ENCODE peak calls at places on chromosomes 13 and 19, in six cellular contexts. One of them, this sample, is unnamed.

GRCh38 chr13:51844862-51845573 is at the start of gene TMEM272:
- DNase-seq in IMR-90: peak; percentile 11
- DNase-seq in psoas muscle: peak; percentile 40
- DNase-seq in right lobe of liver: peak; percentile 66
- DNase-seq in effector memory CD4-positive, alpha-beta T cell: peak; percentile 43
- DNase-seq in thoracic aorta: no peak
- DNase-seq in this sample: no peak

GRCh38 chr19:47762615-47763308 is 15.7 kb upstream of the SELENOW start:
- DNase-seq in IMR-90: no peak
- DNase-seq in psoas muscle: no peak
- DNase-seq in right lobe of liver: peak; percentile 38
- DNase-seq in effector memory CD4-positive, alpha-beta T cell: no peak
- DNase-seq in thoracic aorta: no peak
- DNase-seq in this sample: no peak

GRCh38 chr13:112606125-112607001 is 18.4 kb upstream of the TUBGCP3 start:
- DNase-seq in IMR-90: peak; percentile 78
- DNase-seq in psoas muscle: peak; percentile 95
- DNase-seq in right lobe of liver: peak; percentile 96
- DNase-seq in effector memory CD4-positive, alpha-beta T cell: peak; percentile 73
- DNase-seq in thoracic aorta: peak; percentile 68
- DNase-seq in this sample: peak; percentile 72

GRCh38 chr19:28705008-28705407 is 507.9 kb downstream of the UQCRFS1 start:
- DNase-seq in IMR-90: peak; percentile 62
- DNase-seq in psoas muscle: no peak
- DNase-seq in right lobe of liver: no peak
- DNase-seq in effector memory CD4-positive, alpha-beta T cell: no peak
- DNase-seq in thoracic aorta: no peak
- DNase-seq in this sample: no peak

GRCh38 chr19:38852231-38853044 is 2.7 kb upstream of the HNRNPL start:
- DNase-seq in IMR-90: peak; percentile 79
- DNase-seq in psoas muscle: peak; percentile 56
- DNase-seq in right lobe of liver: peak; percentile 77
- DNase-seq in effector memory CD4-positive, alpha-beta T cell: peak; percentile 45
- DNase-seq in thoracic aorta: peak; percentile 33
- DNase-seq in this sample: no peak

GRCh38 chr13:35714096-35714495 is 237.6 kb upstream of the MAB21L1 start:
- DNase-seq in IMR-90: no peak
- DNase-seq in psoas muscle: no peak
- DNase-seq in right lobe of liver: no peak
- DNase-seq in effector memory CD4-positive, alpha-beta T cell: no peak
- DNase-seq in thoracic aorta: no peak
- DNase-seq in this sample: no peak

GRCh38 chr13:109818136-109818535 is 31.8 kb upstream of the IRS2 start:
- DNase-seq in IMR-90: no peak
- DNase-seq in psoas muscle: no peak
- DNase-seq in right lobe of liver: no peak
- DNase-seq in effector memory CD4-positive, alpha-beta T cell: no peak
- DNase-seq in thoracic aorta: no peak
- DNase-seq in this sample: no peak

GRCh38 chr13:48979892-48980291 is 4.2 kb downstream of the FNDC3A start:
- DNase-seq in IMR-90: no peak
- DNase-seq in psoas muscle: no peak
- DNase-seq in right lobe of liver: no peak
- DNase-seq in effector memory CD4-positive, alpha-beta T cell: no peak
- DNase-seq in thoracic aorta: no peak
- DNase-seq in this sample: no peak

GRCh38 chr13:36801035-36801434 is 18.0 kb upstream of the RFXAP start:
- DNase-seq in IMR-90: no peak
- DNase-seq in psoas muscle: no peak
- DNase-seq in right lobe of liver: no peak
- DNase-seq in effector memory CD4-positive, alpha-beta T cell: no peak
- DNase-seq in thoracic aorta: no peak
- DNase-seq in this sample: no peak

GRCh38 chr13:23899555-23899954 is 2.3 kb upstream of the C1QTNF9B start:
- DNase-seq in IMR-90: peak; percentile 74
- DNase-seq in psoas muscle: no peak
- DNase-seq in right lobe of liver: no peak
- DNase-seq in effector memory CD4-positive, alpha-beta T cell: peak; percentile 18
- DNase-seq in thoracic aorta: no peak
- DNase-seq in this sample: no peak

GRCh38 chr19:36245210-36246005 is 30.5 kb downstream of the ZNF146 start:
- DNase-seq in IMR-90: no peak
- DNase-seq in psoas muscle: no peak
- DNase-seq in right lobe of liver: no peak
- DNase-seq in effector memory CD4-positive, alpha-beta T cell: no peak
- DNase-seq in thoracic aorta: no peak
- DNase-seq in this sample: no peak

GRCh38 chr19:6868341-6868740 is 19.0 kb upstream of the ADGRE1 start:
- DNase-seq in IMR-90: no peak
- DNase-seq in psoas muscle: peak; percentile 21
- DNase-seq in right lobe of liver: no peak
- DNase-seq in effector memory CD4-positive, alpha-beta T cell: no peak
- DNase-seq in thoracic aorta: no peak
- DNase-seq in this sample: no peak

GRCh38 chr19:15304140-15304705 is 28.1 kb downstream of the BRD4 start:
- DNase-seq in IMR-90: no peak
- DNase-seq in psoas muscle: no peak
- DNase-seq in right lobe of liver: no peak
- DNase-seq in effector memory CD4-positive, alpha-beta T cell: no peak
- DNase-seq in thoracic aorta: no peak
- DNase-seq in this sample: no peak

GRCh38 chr19:2443785-2444182 is 13.0 kb downstream of the LMNB2 start:
- DNase-seq in IMR-90: no peak
- DNase-seq in psoas muscle: no peak
- DNase-seq in right lobe of liver: no peak
- DNase-seq in effector memory CD4-positive, alpha-beta T cell: no peak
- DNase-seq in thoracic aorta: no peak
- DNase-seq in this sample: no peak
- H3K36me3 ChIP-seq in IMR-90: peaks cover 25% of the 10 kb centered on the region
- H3K36me3 ChIP-seq in psoas muscle: peaks cover 14% of the 10 kb centered on the region
- H3K36me3 ChIP-seq in right lobe of liver: no peaks in the 10 kb centered on the region
- H3K36me3 ChIP-seq in effector memory CD4-positive, alpha-beta T cell: peaks cover 15% of the 10 kb centered on the region
- H3K36me3 ChIP-seq in thoracic aorta: no peaks in the 10 kb centered on the region
- H3K36me3 ChIP-seq in this sample: peaks cover 14% of the 10 kb centered on the region

DNA sequence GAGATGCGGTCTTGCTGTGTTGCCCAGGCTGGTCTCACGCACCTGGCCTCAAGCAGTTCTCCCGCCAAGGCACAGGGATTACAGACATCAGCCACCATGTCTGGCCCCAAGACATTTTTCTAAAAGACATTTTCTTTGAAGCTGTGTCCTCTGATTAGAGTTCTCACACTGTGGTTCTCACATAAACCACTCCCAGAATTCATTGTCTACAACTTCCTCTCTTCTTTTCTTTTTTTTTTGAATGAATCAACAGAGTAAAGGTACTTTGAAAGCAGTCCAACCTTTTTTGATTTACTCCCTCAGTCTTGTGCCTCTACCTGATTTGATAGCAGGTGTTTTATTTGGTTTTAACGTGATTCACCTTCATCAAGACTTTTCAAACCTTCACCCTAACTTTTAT is 14.3 kb upstream of the SHD start:
- DNase-seq in IMR-90: no peak
- DNase-seq in psoas muscle: no peak
- DNase-seq in right lobe of liver: no peak
- DNase-seq in effector memory CD4-positive, alpha-beta T cell: no peak
- DNase-seq in thoracic aorta: no peak
- DNase-seq in this sample: no peak
- H3K27ac ChIP-seq in IMR-90: no peak overlapping the region
- H3K27ac ChIP-seq in psoas muscle: no peak overlapping the region
- H3K27ac ChIP-seq in right lobe of liver: no peak overlapping the region
- H3K27ac ChIP-seq in effector memory CD4-positive, alpha-beta T cell: no peak overlapping the region
- H3K27ac ChIP-seq in thoracic aorta: no peak overlapping the region
- H3K27ac ChIP-seq in this sample: no peak overlapping the region

DNA sequence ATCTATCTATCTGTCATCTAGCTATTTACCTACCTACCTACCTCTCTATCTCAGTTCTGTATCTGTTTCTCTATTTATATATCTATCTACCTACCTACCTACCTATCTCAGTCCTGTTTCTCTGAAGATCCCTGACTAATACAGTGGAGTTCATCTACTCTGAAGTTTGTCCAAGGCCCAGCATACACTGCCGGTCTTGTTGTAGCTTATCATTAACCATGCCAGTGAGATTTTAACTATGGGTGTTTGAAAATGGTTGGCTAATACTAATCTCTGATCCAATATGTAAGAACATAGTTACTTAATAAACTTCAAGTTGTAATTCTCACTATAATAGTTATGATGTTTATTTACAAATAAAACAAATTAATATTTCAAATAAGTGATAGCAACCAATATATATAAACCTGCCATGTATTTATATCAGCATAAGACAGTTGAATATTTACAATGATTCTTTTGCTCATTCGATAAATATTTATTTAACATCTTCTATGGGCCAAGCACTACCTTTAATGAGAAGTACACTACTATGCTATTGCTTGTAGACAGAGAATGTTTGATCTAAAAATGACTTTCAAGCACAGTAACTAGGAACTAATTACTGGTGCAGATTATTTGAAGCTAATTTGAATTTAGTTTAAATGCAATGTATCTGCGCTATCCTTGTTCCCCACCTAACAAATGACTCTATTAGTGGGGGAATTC is 242.1 kb downstream of the KLF5 start:
- DNase-seq in IMR-90: no peak
- DNase-seq in psoas muscle: no peak
- DNase-seq in right lobe of liver: no peak
- DNase-seq in effector memory CD4-positive, alpha-beta T cell: no peak
- DNase-seq in thoracic aorta: no peak
- DNase-seq in this sample: no peak
- H3K4me1 ChIP-seq in IMR-90: no peaks in the 10 kb centered on the region
- H3K4me1 ChIP-seq in psoas muscle: no peaks in the 10 kb centered on the region
- H3K4me1 ChIP-seq in right lobe of liver: no peaks in the 10 kb centered on the region
- H3K4me1 ChIP-seq in effector memory CD4-positive, alpha-beta T cell: no peaks in the 10 kb centered on the region
- H3K4me1 ChIP-seq in thoracic aorta: no peaks in the 10 kb centered on the region
- H3K4me1 ChIP-seq in this sample: no peaks in the 10 kb centered on the region

GRCh38 chr19:23770672-23771250 is 12.1 kb upstream of the ZNF681 start:
- DNase-seq in IMR-90: no peak
- DNase-seq in psoas muscle: no peak
- DNase-seq in right lobe of liver: no peak
- DNase-seq in effector memory CD4-positive, alpha-beta T cell: no peak
- DNase-seq in thoracic aorta: no peak
- DNase-seq in this sample: no peak

GRCh38 chr19:23771348-23771747 is 12.7 kb upstream of the ZNF681 start:
- DNase-seq in IMR-90: no peak
- DNase-seq in psoas muscle: no peak
- DNase-seq in right lobe of liver: no peak
- DNase-seq in effector memory CD4-positive, alpha-beta T cell: no peak
- DNase-seq in thoracic aorta: no peak
- DNase-seq in this sample: no peak

GRCh38 chr19:23772668-23773063 is 14.0 kb upstream of the ZNF681 start:
- DNase-seq in IMR-90: no peak
- DNase-seq in psoas muscle: no peak
- DNase-seq in right lobe of liver: no peak
- DNase-seq in effector memory CD4-positive, alpha-beta T cell: no peak
- DNase-seq in thoracic aorta: no peak
- DNase-seq in this sample: no peak

GRCh38 chr19:23769691-23770468 is 11.2 kb upstream of the ZNF681 start:
- DNase-seq in IMR-90: no peak
- DNase-seq in psoas muscle: no peak
- DNase-seq in right lobe of liver: no peak
- DNase-seq in effector memory CD4-positive, alpha-beta T cell: no peak
- DNase-seq in thoracic aorta: no peak
- DNase-seq in this sample: no peak

GRCh38 chr19:23771761-23772667 is 13.3 kb upstream of the ZNF681 start:
- DNase-seq in IMR-90: no peak
- DNase-seq in psoas muscle: no peak
- DNase-seq in right lobe of liver: no peak
- DNase-seq in effector memory CD4-positive, alpha-beta T cell: no peak
- DNase-seq in thoracic aorta: no peak
- DNase-seq in this sample: no peak
- H3K36me3 ChIP-seq in IMR-90: no peaks in the 10 kb centered on the region
- H3K36me3 ChIP-seq in psoas muscle: no peaks in the 10 kb centered on the region
- H3K36me3 ChIP-seq in right lobe of liver: no peaks in the 10 kb centered on the region
- H3K36me3 ChIP-seq in effector memory CD4-positive, alpha-beta T cell: no peaks in the 10 kb centered on the region
- H3K36me3 ChIP-seq in thoracic aorta: no peaks in the 10 kb centered on the region
- H3K36me3 ChIP-seq in this sample: no peaks in the 10 kb centered on the region

This sample was measured in ascending aorta.